ENCODE peak calls at places on chromosomes 13 and 19, in eight cellular contexts. X is DMS53; D is occipital lobe; Z is nephron progenitor cell; B is RPMI8226; J is NAMALWA; T is activated gamma-delta T cell treated with anti-CD3 and anti-CD28 coated beads, Interleukin-2, amount 50 U/mL, for 16 hours; Y is left lung. I is an unnamed sample.

GRCh38 chr13:109568273-109568900 is 218.0 kb downstream of the IRS2 start:
- DNase-seq in Z (no peak), X (no peak), Y (no peak), J (no peak), T (no peak), D (no peak), B (no peak), I (no peak)

GRCh38 chr13:44207476-44207875 is 166.1 kb upstream of the SERP2 start:
- DNase-seq in B (no peak), Y (no peak), T (no peak), D (no peak), X (no peak), J (no peak), Z (no peak), I (no peak)

GRCh38 chr19:1837625-1838105 is 10.6 kb downstream of the REXO1 start:
- DNase-seq in B (peak), Z (peak), X (peak), J (peak), Y (no peak), D (no peak), T (no peak), I (no peak)

GRCh38 chr19:30498707-30499106 is 126.5 kb downstream of the ZNF536 start:
- DNase-seq in J (no peak), X (no peak), Z (peak), T (no peak), D (no peak), Y (no peak), B (no peak), I (no peak)

GRCh38 chr19:916645-917322 is 349 bp upstream of the KISS1R start:
- DNase-seq in D (no peak), Y (no peak), B (peak), T (no peak), Z (no peak), J (no peak), X (peak), I (no peak)

GRCh38 chr19:6070179-6071102 is 39.9 kb downstream of the RFX2 start:
- DNase-seq in J (peak), X (no peak), B (no peak), D (no peak), Y (no peak), T (no peak), Z (no peak), I (no peak)

GRCh38 chr13:20363604-20364003 is 131.5 kb upstream of the GJB6 start:
- DNase-seq in Z (no peak), X (no peak), Y (no peak), B (no peak), T (no peak), J (no peak), D (no peak), I (no peak)

GRCh38 chr13:71240906-71241305 is 626.1 kb downstream of the DACH1 start:
- DNase-seq in T (no peak), B (no peak), D (no peak), X (peak), Z (no peak), Y (no peak), J (peak), I (no peak)

GRCh38 chr19:56810260-56810659 is 30.3 kb downstream of the PEG3 start:
- DNase-seq in J (no peak), D (no peak), B (no peak), T (no peak), Y (no peak), X (no peak), Z (no peak), I (no peak)

GRCh38 chr19:32316034-32316433 is 29.4 kb upstream of the ZNF507 start:
- DNase-seq in J (no peak), T (no peak), Y (no peak), Z (no peak), B (no peak), D (no peak), X (no peak), I (no peak)

GRCh38 chr19:3653865-3654513 is 27.4 kb upstream of the CACTIN start:
- DNase-seq in Y (no peak), J (peak), Z (no peak), X (peak), D (no peak), B (no peak), T (no peak), I (no peak)

I was measured in MM.1S.